ENCODE peak calls at places on chromosomes 2 and 18, in ten cellular contexts. Q, H, U, V, W, O, M, A, X and N are unnamed samples.
A peak's percentile ranks its signal among the peaks of the same experiment; 100 is the strongest.

GRCh38 chr2:224325941-224326340 is 76.0 kb downstream of the FAM124B start:
- DNase-seq in V (no peak), O (no peak), M (no peak), H (no peak), X (no peak), Q (no peak), U (no peak), A (no peak), W (no peak), N (no peak)

GRCh38 chr2:174333017-174333501 is 1.7 kb upstream of the SP9 start:
- DNase-seq in Q (no peak), A (no peak), V (no peak), X (no peak), U (no peak), W (no peak), O (no peak), M (no peak), H (no peak), N (no peak)

GRCh38 chr18:3405713-3406112 is 44.3 kb upstream of the TGIF1 start:
- DNase-seq in Q (no peak), X (no peak), M (no peak), W (no peak), O (no peak), U (no peak), V (no peak), H (no peak), A (no peak), N (no peak)

GRCh38 chr2:7467782-7468447 is 550.7 kb downstream of the RNF144A start:
- DNase-seq in A (no peak), M (no peak), H (peak; percentile 5), Q (no peak), U (no peak), W (no peak), O (no peak), V (no peak), X (no peak), N (no peak)

GRCh38 chr2:157261199-157261782 is 3.8 kb downstream of the GALNT5 start:
- DNase-seq in M (no peak), Q (peak; percentile 82), A (no peak), W (no peak), H (no peak), X (peak; percentile 91), O (peak; percentile 72), U (peak; percentile 44), V (peak; percentile 52), N (no peak)

GRCh38 chr2:60297296-60298010 is 256.0 kb downstream of the BCL11A start:
- DNase-seq in U (no peak), M (no peak), A (no peak), X (no peak), Q (no peak), V (no peak), W (no peak), H (no peak), O (peak; percentile 23), N (no peak)

GRCh38 chr2:208820289-208820688 is 413.7 kb downstream of the PTH2R start:
- DNase-seq in M (no peak), Q (no peak), U (no peak), A (no peak), H (no peak), V (no peak), X (no peak), W (no peak), O (peak; percentile 46), N (peak; percentile 59)

GRCh38 chr2:122451040-122451439 is 695.6 kb downstream of the TSN start:
- DNase-seq in X (peak; percentile 5), V (peak; percentile 16), A (no peak), Q (peak; percentile 65), H (no peak), U (no peak), O (peak; percentile 34), M (no peak), W (no peak), N (no peak)

GRCh38 chr2:224937887-224938286 is 104.4 kb downstream of the DOCK10 start:
- DNase-seq in W (no peak), Q (no peak), A (no peak), M (no peak), O (no peak), V (no peak), H (no peak), U (no peak), X (no peak), N (no peak)

GRCh38 chr2:119240311-119241204 is 16.9 kb downstream of the STEAP3 start:
- DNase-seq in A (peak; percentile 73), X (peak; percentile 90), H (no peak), O (peak; percentile 71), M (peak; percentile 64), V (peak; percentile 70), W (no peak), U (peak; percentile 64), Q (peak; percentile 72), N (no peak)

GRCh38 chr2:25714740-25715139 is 41.4 kb upstream of the DTNB start:
- DNase-seq in Q (peak; percentile 20), O (peak; percentile 28), M (no peak), H (no peak), U (peak; percentile 36), X (peak; percentile 37), V (no peak), W (no peak), A (no peak), N (no peak)

GRCh38 chr2:119248311-119248710 is 24.7 kb downstream of the STEAP3 start:
- DNase-seq in W (no peak), Q (peak; percentile 68), X (peak; percentile 50), A (no peak), V (peak; percentile 85), O (no peak), H (no peak), M (no peak), U (peak; percentile 59), N (no peak)

GRCh38 chr18:4454548-4455112 is 477 bp downstream of the DLGAP1 start:
- DNase-seq in M (no peak), A (no peak), V (no peak), U (no peak), Q (no peak), O (no peak), H (no peak), W (no peak), X (no peak), N (no peak)